ENCODE peak calls at places on chromosomes 3 and 15, in seven cellular contexts. U is HFFc6, Y is cardiac fibroblast, Z is BE2C, O is mesenteric fat pad, N is AG09319, A is KBM-7. P is an unnamed sample.

GRCh38 chr3:16070707-16071106 is 103.8 kb upstream of the GALNT15 start:
- DNase-seq in O (no peak), Y (no peak), A (no peak), U (no peak), N (no peak), Z (no peak), P (no peak)

GRCh38 chr15:61467823-61468222 is 238.7 kb upstream of the RORA start:
- DNase-seq in A (no peak), N (no peak), U (no peak), Y (no peak), O (no peak), Z (no peak), P (no peak)

GRCh38 chr3:131360191-131360590 is 21.4 kb upstream of the NUDT16 start:
- DNase-seq in Y (no peak), N (no peak), O (no peak), A (no peak), U (no peak), Z (no peak), P (no peak)

GRCh38 chr3:61936344-61936937 is 375.1 kb downstream of the PTPRG start:
- DNase-seq in Y (peak; percentile 36), O (no peak), A (peak; percentile 57), N (no peak), U (peak; percentile 11), Z (peak; percentile 58), P (peak; percentile 25)

GRCh38 chr3:42847731-42848130 is 27.9 kb downstream of the CYP8B1 start:
- DNase-seq in N (no peak), Z (no peak), U (no peak), A (peak; percentile 22), O (no peak), Y (no peak), P (no peak)

GRCh38 chr15:48315041-48315440 is 16.2 kb upstream of the DUT start:
- DNase-seq in O (no peak), N (no peak), A (no peak), U (no peak), Z (no peak), Y (no peak), P (no peak)

GRCh38 chr3:129831503-129831902 is 62.0 kb downstream of the TMCC1 start:
- DNase-seq in U (no peak), N (no peak), A (no peak), O (no peak), Y (no peak), Z (no peak), P (no peak)

GRCh38 chr3:172096881-172097420 is 57.6 kb downstream of the FNDC3B start:
- DNase-seq in U (peak; percentile 64), N (peak; percentile 34), A (no peak), Y (peak; percentile 80), Z (no peak), O (no peak), P (no peak)

GRCh38 chr3:87228316-87228715 is 1.2 kb downstream of the CHMP2B start:
- DNase-seq in Z (no peak), N (no peak), A (no peak), Y (peak; percentile 31), O (no peak), U (peak; percentile 38), P (no peak)

GRCh38 chr3:123104550-123104949 is 37.7 kb downstream of the PDIA5 start:
- DNase-seq in U (peak; percentile 80), O (no peak), Z (peak; percentile 57), Y (peak; percentile 62), A (no peak), N (peak; percentile 30), P (no peak)

GRCh38 chr3:126961191-126961790 is 21.6 kb upstream of the PLXNA1 start:
- DNase-seq in U (no peak), A (no peak), N (peak; percentile 81), O (no peak), Y (peak; percentile 86), Z (no peak), P (no peak)

GRCh38 chr3:192317564-192317963 is 409.8 kb downstream of the FGF12 start:
- DNase-seq in N (no peak), U (no peak), Y (no peak), Z (no peak), O (no peak), A (no peak), P (no peak)

GRCh38 chr3:37198547-37198946 is 24.2 kb upstream of the LRRFIP2 start:
- DNase-seq in Z (no peak), Y (no peak), U (no peak), A (no peak), N (no peak), O (no peak), P (no peak)

GRCh38 chr15:101159936-101160770 is 91.7 kb downstream of the CHSY1 start:
- DNase-seq in A (no peak), U (no peak), N (no peak), O (no peak), Z (no peak), Y (no peak), P (no peak)

GRCh38 chr15:85397926-85398325 is 17.5 kb downstream of the AKAP13 start:
- DNase-seq in Z (no peak), A (no peak), N (no peak), Y (no peak), O (no peak), U (no peak), P (no peak)

GRCh38 chr15:34182942-34183341 is 27.0 kb downstream of the KATNBL1 start:
- DNase-seq in Y (no peak), A (no peak), O (no peak), U (no peak), Z (no peak), N (no peak), P (no peak)

GRCh38 chr15:51303462-51303861 is 34.9 kb downstream of the CYP19A1 start:
- DNase-seq in Y (no peak), Z (no peak), O (no peak), N (no peak), A (no peak), U (no peak), P (no peak)